ENCODE peak calls at places on chromosome 19, in four cellular contexts. One of them, this sample, is unnamed.

GRCh38 chr19:1069009-1069779 is 2.2 kb downstream of the ARHGAP45 start:
- DNase-seq in HepG2: no peak
- DNase-seq in GM12878: no peak
- DNase-seq in H1: no peak
- DNase-seq in this sample: no peak

GRCh38 chr19:49421039-49421877 is 2.0 kb downstream of the PTH2 start:
- DNase-seq in HepG2: no peak
- DNase-seq in GM12878: no peak
- DNase-seq in H1: peak; percentile 99
- DNase-seq in this sample: peak; percentile 79

GRCh38 chr19:38142176-38143035 is 81.6 kb downstream of the DPF1 start:
- DNase-seq in HepG2: peak; percentile 33
- DNase-seq in GM12878: no peak
- DNase-seq in H1: peak; percentile 85
- DNase-seq in this sample: peak; percentile 20

GRCh38 chr19:37594982-37595382 is 306 bp downstream of the ZNF540 start:
- DNase-seq in HepG2: no peak
- DNase-seq in GM12878: peak; percentile 16
- DNase-seq in H1: no peak
- DNase-seq in this sample: no peak

GRCh38 chr19:3556978-3557460 is 367 bp downstream of the MFSD12 start:
- DNase-seq in HepG2: no peak
- DNase-seq in GM12878: no peak
- DNase-seq in H1: no peak
- DNase-seq in this sample: no peak

GRCh38 chr19:35140898-35141626 is 2.0 kb upstream of the FXYD7 start:
- DNase-seq in HepG2: peak; percentile 38
- DNase-seq in GM12878: no peak
- DNase-seq in H1: peak; percentile 98
- DNase-seq in this sample: peak; percentile 63

GRCh38 chr19:34841780-34842179 is 68.8 kb upstream of the ZNF599 start:
- DNase-seq in HepG2: no peak
- DNase-seq in GM12878: no peak
- DNase-seq in H1: no peak
- DNase-seq in this sample: no peak

GRCh38 chr19:56309511-56310185 is 5.0 kb downstream of the ZSCAN5A start:
- DNase-seq in HepG2: peak; percentile 39
- DNase-seq in GM12878: no peak
- DNase-seq in H1: peak; percentile 97
- DNase-seq in this sample: peak; percentile 30

GRCh38 chr19:43779147-43779819 is 1.5 kb downstream of the KCNN4 start:
- DNase-seq in HepG2: no peak
- DNase-seq in GM12878: no peak
- DNase-seq in H1: no peak
- DNase-seq in this sample: no peak

GRCh38 chr19:40398417-40399056 is 8.6 kb upstream of the HIPK4 start:
- DNase-seq in HepG2: no peak
- DNase-seq in GM12878: no peak
- DNase-seq in H1: peak; percentile 86
- DNase-seq in this sample: peak; percentile 42

GRCh38 chr19:30374791-30375650 is 2.8 kb downstream of the ZNF536 start:
- DNase-seq in HepG2: no peak
- DNase-seq in GM12878: no peak
- DNase-seq in H1: peak; percentile 67
- DNase-seq in this sample: no peak

GRCh38 chr19:30029721-30030510 is 87.9 kb downstream of the URI1 start:
- DNase-seq in HepG2: no peak
- DNase-seq in GM12878: peak; percentile 90
- DNase-seq in H1: no peak
- DNase-seq in this sample: no peak

GRCh38 chr19:16372065-16372915 is 47.7 kb downstream of the KLF2 start:
- DNase-seq in HepG2: no peak
- DNase-seq in GM12878: no peak
- DNase-seq in H1: no peak
- DNase-seq in this sample: no peak

GRCh38 chr19:13849991-13850909 is 26.7 kb upstream of the NANOS3 start:
- DNase-seq in HepG2: peak; percentile 53
- DNase-seq in GM12878: no peak
- DNase-seq in H1: peak; percentile 88
- DNase-seq in this sample: peak; percentile 80

GRCh38 chr19:33758541-33759013 is 38.1 kb upstream of the KCTD15 start:
- DNase-seq in HepG2: no peak
- DNase-seq in GM12878: no peak
- DNase-seq in H1: no peak
- DNase-seq in this sample: no peak

GRCh38 chr19:40668991-40669614 is 21.3 kb downstream of the NUMBL start:
- DNase-seq in HepG2: no peak
- DNase-seq in GM12878: no peak
- DNase-seq in H1: no peak
- DNase-seq in this sample: no peak

GRCh38 chr19:49475995-49476880 is 2.2 kb downstream of the FLT3LG start:
- DNase-seq in HepG2: no peak
- DNase-seq in GM12878: no peak
- DNase-seq in H1: peak; percentile 93
- DNase-seq in this sample: no peak

GRCh38 chr19:41887711-41888382 is 4.9 kb downstream of the ARHGEF1 start:
- DNase-seq in HepG2: peak; percentile 95
- DNase-seq in GM12878: no peak
- DNase-seq in H1: peak; percentile 74
- DNase-seq in this sample: peak; percentile 36

GRCh38 chr19:41324921-41325639 is 15.1 kb downstream of the CCDC97 start:
- DNase-seq in HepG2: peak; percentile 82
- DNase-seq in GM12878: no peak
- DNase-seq in H1: peak; percentile 83
- DNase-seq in this sample: no peak

GRCh38 chr19:41245779-41246297 is 18.3 kb upstream of the HNRNPUL1 start:
- DNase-seq in HepG2: no peak
- DNase-seq in GM12878: no peak
- DNase-seq in H1: no peak
- DNase-seq in this sample: no peak

GRCh38 chr19:10513223-10513622 is 4.0 kb downstream of the S1PR5 start:
- DNase-seq in HepG2: no peak
- DNase-seq in GM12878: no peak
- DNase-seq in H1: no peak
- DNase-seq in this sample: no peak

GRCh38 chr19:8571006-8571411 is 6.2 kb downstream of the MYO1F start:
- DNase-seq in HepG2: peak; percentile 34
- DNase-seq in GM12878: no peak
- DNase-seq in H1: no peak
- DNase-seq in this sample: no peak

GRCh38 chr19:3857449-3858003 is 11.3 kb downstream of the ZFR2 start:
- DNase-seq in HepG2: no peak
- DNase-seq in GM12878: no peak
- DNase-seq in H1: no peak
- DNase-seq in this sample: no peak

GRCh38 chr19:55809381-55810058 is 22.3 kb downstream of the NLRP11 start:
- DNase-seq in HepG2: peak; percentile 65
- DNase-seq in GM12878: no peak
- DNase-seq in H1: peak; percentile 44
- DNase-seq in this sample: peak; percentile 75

GRCh38 chr19:38163419-38164290 is 60.4 kb downstream of the DPF1 start:
- DNase-seq in HepG2: no peak
- DNase-seq in GM12878: no peak
- DNase-seq in H1: no peak
- DNase-seq in this sample: no peak

GRCh38 chr19:24054044-24054935 is 32.7 kb upstream of the ZNF254 start:
- DNase-seq in HepG2: peak; percentile 66
- DNase-seq in GM12878: no peak
- DNase-seq in H1: no peak
- DNase-seq in this sample: no peak

GRCh38 chr19:410243-410781 is 1.4 kb upstream of the C2CD4C start:
- DNase-seq in HepG2: no peak
- DNase-seq in GM12878: no peak
- DNase-seq in H1: peak; percentile 43
- DNase-seq in this sample: no peak

GRCh38 chr19:8515317-8515716 is 1.4 kb upstream of the ZNF414 start:
- DNase-seq in HepG2: no peak
- DNase-seq in GM12878: no peak
- DNase-seq in H1: no peak
- DNase-seq in this sample: no peak

GRCh38 chr19:20661150-20661819 is at the start of gene ZNF626:
- DNase-seq in HepG2: peak; percentile 93
- DNase-seq in GM12878: no peak
- DNase-seq in H1: peak; percentile 95
- DNase-seq in this sample: peak; percentile 97

GRCh38 chr19:950352-951066 is 24.7 kb downstream of the ARID3A start:
- DNase-seq in HepG2: no peak
- DNase-seq in GM12878: no peak
- DNase-seq in H1: no peak
- DNase-seq in this sample: no peak

GRCh38 chr19:13795595-13796300 is 505 bp downstream of the ZSWIM4 start:
- DNase-seq in HepG2: no peak
- DNase-seq in GM12878: no peak
- DNase-seq in H1: no peak
- DNase-seq in this sample: no peak

GRCh38 chr19:12868540-12869112 is 12.6 kb downstream of the DNASE2 start:
- DNase-seq in HepG2: no peak
- DNase-seq in GM12878: no peak
- DNase-seq in H1: peak; percentile 76
- DNase-seq in this sample: no peak

GRCh38 chr19:41994521-41994971 is 516 bp upstream of the ATP1A3 start:
- DNase-seq in HepG2: no peak
- DNase-seq in GM12878: no peak
- DNase-seq in H1: no peak
- DNase-seq in this sample: no peak

GRCh38 chr19:46785980-46786235 is 2.5 kb downstream of the SLC1A5 start:
- DNase-seq in HepG2: no peak
- DNase-seq in GM12878: no peak
- DNase-seq in H1: no peak
- DNase-seq in this sample: no peak

GRCh38 chr19:46785054-46785979 is 3.1 kb downstream of the SLC1A5 start:
- DNase-seq in HepG2: no peak
- DNase-seq in GM12878: no peak
- DNase-seq in H1: no peak
- DNase-seq in this sample: no peak

GRCh38 chr19:46783670-46784069 is 4.7 kb downstream of the SLC1A5 start:
- DNase-seq in HepG2: no peak
- DNase-seq in GM12878: no peak
- DNase-seq in H1: no peak
- DNase-seq in this sample: no peak

GRCh38 chr19:46782355-46783019 is 5.9 kb downstream of the SLC1A5 start:
- DNase-seq in HepG2: no peak
- DNase-seq in GM12878: no peak
- DNase-seq in H1: no peak
- DNase-seq in this sample: no peak

DNA sequence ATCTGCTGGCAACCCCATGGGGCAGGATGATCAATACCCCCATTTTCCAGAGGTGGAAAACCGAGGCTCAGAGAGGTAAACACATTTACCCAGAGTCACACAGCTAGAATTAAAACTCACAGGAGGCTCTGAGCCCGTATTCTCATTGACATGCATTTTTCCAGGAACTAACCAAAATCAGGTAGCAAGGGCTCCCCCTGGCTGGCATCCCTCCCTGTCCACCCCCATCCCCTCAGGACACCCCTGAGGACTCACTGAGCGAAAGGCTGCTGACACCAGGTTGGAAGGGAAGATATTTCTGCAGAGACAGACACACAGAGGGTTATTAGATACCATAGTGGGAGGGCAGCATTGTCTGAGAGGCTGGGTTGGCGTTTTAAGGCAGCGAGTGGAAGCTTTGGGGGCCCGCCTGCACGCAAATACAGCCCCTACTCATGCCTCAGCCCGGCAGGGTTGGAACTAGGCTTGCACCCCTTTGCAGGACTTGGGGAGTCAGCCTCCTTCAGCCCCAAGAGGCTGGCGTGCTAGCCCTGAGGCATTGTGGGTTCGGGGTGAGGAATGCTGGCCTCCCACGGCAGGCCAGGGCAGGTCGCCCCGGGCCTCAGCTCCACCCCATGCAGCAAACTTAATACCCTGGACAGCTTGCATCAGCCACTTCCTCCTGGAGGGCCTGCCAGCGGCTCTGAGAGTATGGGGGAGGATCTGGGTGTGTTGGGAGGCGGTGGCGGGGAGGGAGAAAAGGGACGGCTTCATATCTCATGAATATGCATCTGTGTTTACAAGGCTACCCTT is 3.9 kb downstream of the SLC1A5 start:
- DNase-seq in HepG2: peak; percentile 80
- DNase-seq in GM12878: peak; percentile 62
- DNase-seq in H1: peak; percentile 69
- DNase-seq in this sample: no peak
- TF ChIP-seq SUZ12 in HepG2: no peak
- TF ChIP-seq SUZ12 in GM12878: no peak
- TF ChIP-seq SUZ12 in H1: no peak
- TF ChIP-seq SUZ12 in this sample: no peak

GRCh38 chr19:5125376-5125775 is 156.5 kb downstream of the KDM4B start:
- DNase-seq in HepG2: no peak
- DNase-seq in GM12878: no peak
- DNase-seq in H1: no peak
- DNase-seq in this sample: no peak
- H3K4me1 ChIP-seq in HepG2: no peaks in the 10 kb centered on the region
- H3K4me1 ChIP-seq in GM12878: peaks cover 42% of the 10 kb centered on the region
- H3K4me1 ChIP-seq in H1: peaks cover 53% of the 10 kb centered on the region
- H3K4me1 ChIP-seq in this sample: peaks cover 52% of the 10 kb centered on the region

GRCh38 chr19:47518854-47519253 is 4.0 kb upstream of the NAPA start:
- DNase-seq in HepG2: no peak
- DNase-seq in GM12878: no peak
- DNase-seq in H1: no peak
- DNase-seq in this sample: no peak

GRCh38 chr19:47514869-47515588 is at the start of gene NAPA:
- DNase-seq in HepG2: peak; percentile 99
- DNase-seq in GM12878: peak; percentile 99
- DNase-seq in H1: peak; percentile 100
- DNase-seq in this sample: peak; percentile 97

GRCh38 chr19:47520839-47521238 is 6.0 kb upstream of the NAPA start:
- DNase-seq in HepG2: no peak
- DNase-seq in GM12878: no peak
- DNase-seq in H1: no peak
- DNase-seq in this sample: no peak

GRCh38 chr19:47520343-47520806 is 5.5 kb upstream of the NAPA start:
- DNase-seq in HepG2: peak; percentile 16
- DNase-seq in GM12878: no peak
- DNase-seq in H1: no peak
- DNase-seq in this sample: no peak

GRCh38 chr19:47518139-47518538 is 3.3 kb upstream of the NAPA start:
- DNase-seq in HepG2: no peak
- DNase-seq in GM12878: peak; percentile 90
- DNase-seq in H1: no peak
- DNase-seq in this sample: no peak
- TF ChIP-seq YY1 in HepG2: no peak
- TF ChIP-seq YY1 in GM12878: no peak
- TF ChIP-seq YY1 in H1: no peak
- TF ChIP-seq YY1 in this sample: no peak

GRCh38 chr19:28963481-28964245 is 249.3 kb downstream of the UQCRFS1 start:
- DNase-seq in HepG2: no peak
- DNase-seq in GM12878: no peak
- DNase-seq in H1: no peak
- DNase-seq in this sample: no peak

GRCh38 chr19:28956971-28957370 is 256.0 kb downstream of the UQCRFS1 start:
- DNase-seq in HepG2: no peak
- DNase-seq in GM12878: no peak
- DNase-seq in H1: no peak
- DNase-seq in this sample: no peak

GRCh38 chr19:28960986-28961705 is 251.8 kb downstream of the UQCRFS1 start:
- DNase-seq in HepG2: no peak
- DNase-seq in GM12878: no peak
- DNase-seq in H1: no peak
- DNase-seq in this sample: no peak

GRCh38 chr19:28961772-28962500 is 251.0 kb downstream of the UQCRFS1 start:
- DNase-seq in HepG2: no peak
- DNase-seq in GM12878: no peak
- DNase-seq in H1: no peak
- DNase-seq in this sample: no peak

GRCh38 chr19:28960586-28960985 is 252.4 kb downstream of the UQCRFS1 start:
- DNase-seq in HepG2: no peak
- DNase-seq in GM12878: no peak
- DNase-seq in H1: no peak
- DNase-seq in this sample: no peak
- TF ChIP-seq SUZ12 in HepG2: no peak
- TF ChIP-seq SUZ12 in GM12878: no peak
- TF ChIP-seq SUZ12 in H1: no peak
- TF ChIP-seq SUZ12 in this sample: no peak

This sample was measured in NT2/D1.